ENCODE peak calls at places on chromosomes 4 and X, in eight cellular contexts. O is PC-3, M is left lung, D is WERI-Rb-1, V is bronchial epithelial cell, Q is GM12865, Z is ovary, X is cardiac muscle cell. N is an unnamed sample.

GRCh38 chr4:3136454-3136853 is 62.0 kb downstream of the HTT start:
- DNase-seq in D (no peak), O (peak; percentile 26), V (no peak), Z (no peak), M (no peak), Q (no peak), X (peak; percentile 46), N (no peak)

GRCh38 chr4:150581611-150582010 is 340 bp upstream of the MAB21L2 start:
- DNase-seq in M (no peak), X (peak; percentile 57), O (no peak), Z (no peak), Q (no peak), D (no peak), V (no peak), N (no peak)

GRCh38 chr4:906311-907102 is 25.6 kb downstream of the GAK start:
- DNase-seq in O (no peak), Z (no peak), M (peak; percentile 55), D (no peak), Q (no peak), X (no peak), V (no peak), N (no peak)

GRCh38 chrX:110915579-110915978 is 120.0 kb upstream of the CHRDL1 start:
- DNase-seq in M (no peak), V (no peak), O (no peak), X (no peak), Z (no peak), Q (no peak), D (no peak), N (no peak)

GRCh38 chr4:66294626-66295025 is 624.3 kb upstream of the EPHA5 start:
- DNase-seq in D (no peak), Z (no peak), M (no peak), O (peak; percentile 61), V (peak; percentile 65), Q (no peak), X (no peak), N (no peak)

GRCh38 chr4:128835498-128836222 is 26.2 kb downstream of the JADE1 start:
- DNase-seq in M (no peak), Z (peak; percentile 82), Q (no peak), O (no peak), D (no peak), X (peak; percentile 86), V (no peak), N (no peak)

GRCh38 chrX:100995469-100995868 is 26.0 kb downstream of the ARL13A start:
- DNase-seq in O (peak; percentile 41), V (peak; percentile 79), Q (no peak), D (no peak), M (no peak), Z (no peak), X (peak; percentile 44), N (peak; percentile 48)

GRCh38 chrX:153974003-153974725 is 1.6 kb downstream of the TMEM187 start:
- DNase-seq in D (no peak), Q (no peak), X (no peak), V (no peak), Z (no peak), O (no peak), M (no peak), N (no peak)

GRCh38 chr4:128570380-128570779 is 239.1 kb upstream of the JADE1 start:
- DNase-seq in V (peak; percentile 80), O (peak; percentile 33), X (peak; percentile 61), Q (no peak), M (no peak), Z (no peak), D (no peak), N (no peak)

GRCh38 chr4:110049951-110050925 is 137.6 kb downstream of the EGF start:
- DNase-seq in X (peak; percentile 64), M (no peak), Z (no peak), D (peak; percentile 65), O (peak; percentile 55), Q (peak; percentile 71), V (peak; percentile 45), N (no peak)

GRCh38 chr4:25160714-25161598 is 707 bp upstream of the SEPSECS start:
- DNase-seq in D (no peak), Q (no peak), V (peak; percentile 20), O (peak; percentile 62), X (no peak), M (no peak), Z (no peak), N (no peak)

GRCh38 chr4:48022192-48022799 is 5.7 kb downstream of the NIPAL1 start:
- DNase-seq in M (no peak), X (no peak), Z (no peak), V (no peak), Q (no peak), D (no peak), O (no peak), N (no peak)

GRCh38 chr4:72286185-72286584 is 254.4 kb downstream of the NPFFR2 start:
- DNase-seq in X (peak; percentile 23), D (no peak), V (peak; percentile 48), Q (no peak), M (no peak), O (peak; percentile 70), Z (no peak), N (no peak)

GRCh38 chr4:22463179-22463578 is 52.7 kb downstream of the ADGRA3 start:
- DNase-seq in M (no peak), V (no peak), D (peak; percentile 30), O (no peak), Q (peak; percentile 20), Z (no peak), X (no peak), N (no peak)

GRCh38 chr4:25234390-25235367 is 846 bp downstream of the PI4K2B start:
- DNase-seq in V (peak; percentile 98), X (peak; percentile 86), O (peak; percentile 78), D (peak; percentile 35), Z (peak; percentile 69), Q (peak; percentile 89), M (peak; percentile 90), N (peak; percentile 76)

GRCh38 chrX:105552395-105552794 is 269.9 kb upstream of the NRK start:
- DNase-seq in M (no peak), Z (no peak), O (peak; percentile 88), Q (no peak), X (peak; percentile 30), D (no peak), V (peak; percentile 91), N (no peak)

GRCh38 chr4:40763228-40763716 is 13.5 kb downstream of the NSUN7 start:
- DNase-seq in Q (peak; percentile 91), M (no peak), O (no peak), X (peak; percentile 75), Z (no peak), D (no peak), V (peak; percentile 64), N (no peak)

GRCh38 chr4:169611991-169612868 is at the start of gene NEK1:
- DNase-seq in O (peak; percentile 83), D (peak; percentile 96), X (peak; percentile 94), Q (peak; percentile 93), Z (peak; percentile 92), M (peak; percentile 98), V (peak; percentile 72), N (no peak)

GRCh38 chr4:85222561-85222960 is 252.4 kb upstream of the ARHGAP24 start:
- DNase-seq in D (no peak), V (peak; percentile 51), M (no peak), O (no peak), X (no peak), Q (no peak), Z (no peak), N (no peak)

GRCh38 chr4:85233516-85233915 is 241.4 kb upstream of the ARHGAP24 start:
- DNase-seq in Q (no peak), V (no peak), O (no peak), D (no peak), M (no peak), Z (no peak), X (no peak), N (no peak)

DNA sequence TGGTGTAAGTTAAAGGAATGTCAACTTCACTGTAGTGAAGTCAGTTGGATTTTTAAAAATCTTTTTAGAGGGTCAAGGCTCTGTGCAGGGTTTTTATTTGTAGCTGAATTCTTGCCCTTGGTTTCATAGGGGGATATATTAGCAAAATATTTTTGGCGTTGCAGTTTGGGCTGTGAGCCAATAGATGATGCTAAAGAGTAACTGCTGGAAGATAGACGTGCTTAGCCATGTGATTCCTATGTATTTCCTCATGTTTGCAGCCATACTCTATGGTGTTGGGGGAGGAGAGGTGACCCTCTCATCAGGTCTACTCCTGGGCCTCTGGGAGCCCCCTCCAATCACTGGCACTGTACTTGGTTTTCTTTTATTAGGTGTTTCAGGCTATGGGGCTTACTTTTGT is 246.7 kb upstream of the ARHGAP24 start:
- DNase-seq in X (no peak), M (no peak), O (peak; percentile 23), V (no peak), D (no peak), Z (no peak), Q (peak; percentile 8), N (no peak)
- TF ChIP-seq CTCF in X (no peak), M (no peak), O (peak; percentile 25), V (no peak), D (peak; percentile 50), Z (no peak), Q (peak; percentile 50), N (peak; percentile 6)

GRCh38 chr4:133621628-133622027 is 472.5 kb downstream of the PCDH10 start:
- DNase-seq in V (no peak), M (no peak), Q (no peak), D (no peak), X (no peak), O (no peak), Z (no peak), N (no peak)

GRCh38 chr4:133618963-133619362 is 469.9 kb downstream of the PCDH10 start:
- DNase-seq in Q (no peak), O (no peak), D (no peak), X (peak; percentile 29), M (no peak), V (no peak), Z (no peak), N (no peak)

GRCh38 chr4:133624744-133625143 is 475.6 kb downstream of the PCDH10 start:
- DNase-seq in M (no peak), O (no peak), Z (no peak), V (no peak), Q (no peak), X (no peak), D (peak; percentile 62), N (no peak)

GRCh38 chr4:133623847-133624246 is 474.8 kb downstream of the PCDH10 start:
- DNase-seq in X (no peak), O (no peak), V (no peak), Q (no peak), D (no peak), M (no peak), Z (no peak), N (no peak)
- H3K4me3 ChIP-seq in X (no peak overlapping the region), O (no peak overlapping the region), V (no peak overlapping the region), Q (no peak overlapping the region), D (no peak overlapping the region), M (no peak overlapping the region), Z (no peak overlapping the region), N (no peak overlapping the region)

DNA sequence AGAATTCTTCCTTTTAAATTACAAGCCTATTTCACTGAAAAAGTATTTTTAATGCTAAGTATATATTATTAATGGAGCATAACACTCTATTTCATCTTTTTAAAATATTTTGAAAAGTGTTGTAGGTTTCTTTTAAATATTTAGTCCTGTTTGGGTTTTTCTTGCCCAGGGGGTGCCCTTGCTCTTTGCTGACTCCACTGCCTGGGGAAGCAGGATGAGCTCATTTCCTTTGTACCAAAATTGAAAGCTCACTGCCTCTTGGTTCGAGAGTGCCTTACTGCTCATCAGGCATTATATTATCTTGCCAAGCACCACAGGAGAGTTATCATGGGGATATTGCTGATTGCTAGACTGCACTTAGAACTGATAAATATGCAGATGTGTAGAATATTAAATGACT is 819.2 kb downstream of the PCDH18 start:
- DNase-seq in Q (peak; percentile 17), V (no peak), M (no peak), Z (no peak), D (no peak), X (peak; percentile 47), O (peak; percentile 19), N (peak; percentile 10)
- TF ChIP-seq CTCF in Q (no peak), V (no peak), M (no peak), Z (no peak), D (no peak), X (peak; percentile 25), O (no peak), N (peak; percentile 48)

GRCh38 chrX:120015145-120016067 is 62.1 kb downstream of the RHOXF2B start:
- DNase-seq in X (peak; percentile 18), Z (peak; percentile 49), Q (no peak), V (no peak), D (no peak), O (no peak), M (no peak), N (no peak)
- H3K4me3 ChIP-seq in X (peak overlapping the region; percentile 20), Z (peak overlapping the region; percentile 23), Q (peak overlapping the region; percentile 19), V (no peak overlapping the region), D (peak overlapping the region; percentile 34), O (no peak overlapping the region), M (no peak overlapping the region), N (peak overlapping the region; percentile 46)